ENCODE peak calls at places on chromosomes 2 and 18, in five cellular contexts. U is transverse colon, S is HCT116, F is AG09309, L is B cell. O is an unnamed sample.

GRCh38 chr2:180125245-180125962 is 118.3 kb upstream of the CWC22 start:
- DNase-seq in U (peak), S (peak), F (peak), L (peak), O (peak)

GRCh38 chr2:218722419-218722818 is 11.8 kb downstream of the TTLL4 start:
- DNase-seq in U (no peak), S (no peak), F (no peak), L (no peak), O (no peak)

GRCh38 chr18:11859903-11860407 is 8.7 kb downstream of the CHMP1B start:
- DNase-seq in U (peak), S (peak), F (no peak), L (no peak), O (no peak)

GRCh38 chr2:239002960-239003932 is 155.4 kb downstream of the TWIST2 start:
- DNase-seq in U (no peak), S (no peak), F (peak), L (no peak), O (no peak)

GRCh38 chr2:49335546-49335945 is 181.2 kb upstream of the FSHR start:
- DNase-seq in U (no peak), S (no peak), F (no peak), L (no peak), O (no peak)

GRCh38 chr18:56291229-56291796 is 347.1 kb downstream of the TXNL1 start:
- DNase-seq in U (no peak), S (no peak), F (no peak), L (no peak), O (no peak)

GRCh38 chr2:177989029-177989885 is 83.3 kb downstream of the PDE11A start:
- DNase-seq in U (no peak), S (no peak), F (no peak), L (no peak), O (no peak)

GRCh38 chr2:173752152-173752551 is 213.0 kb downstream of the SP3 start:
- DNase-seq in U (no peak), S (peak), F (peak), L (no peak), O (no peak)

GRCh38 chr18:11310476-11311086 is 161.2 kb upstream of the PIEZO2 start:
- DNase-seq in U (peak), S (peak), F (no peak), L (no peak), O (peak)

GRCh38 chr2:74379851-74380789 is at the start of gene DCTN1:
- DNase-seq in U (peak), S (no peak), F (peak), L (no peak), O (no peak)

GRCh38 chr2:183153967-183154366 is 29.7 kb downstream of the NUP35 start:
- DNase-seq in U (no peak), S (no peak), F (no peak), L (no peak), O (no peak)
- TF ChIP-seq CTCF in U (no peak), S (no peak), F (no peak), L (no peak), O (no peak)

DNA sequence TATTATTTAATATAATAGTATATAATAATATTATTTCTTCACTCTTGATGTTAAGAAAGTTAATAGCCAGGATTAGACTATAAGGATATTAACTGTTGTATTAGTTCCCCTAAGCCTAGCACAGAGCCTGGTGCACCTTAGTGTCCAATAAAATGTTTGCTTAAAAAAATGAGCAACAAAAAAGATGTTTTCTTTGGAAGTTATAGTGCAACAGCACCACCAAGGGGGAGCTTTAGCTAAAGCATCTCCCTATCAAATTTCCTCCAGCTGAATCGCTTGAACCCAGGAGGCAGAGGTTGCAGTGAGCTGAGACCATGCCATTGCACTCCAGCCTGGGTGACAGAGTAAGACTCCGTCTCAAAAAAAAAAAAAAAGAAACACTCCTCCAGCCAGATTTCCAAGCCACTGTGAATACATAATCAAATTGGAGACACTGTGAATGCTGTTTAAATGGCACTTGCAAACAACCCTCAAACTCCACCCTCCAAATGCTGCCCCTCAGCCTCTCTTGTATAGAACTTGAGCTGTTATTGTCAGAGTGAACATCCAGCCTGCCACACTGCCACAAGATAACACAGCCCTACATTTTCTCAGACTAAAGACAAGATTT is 221.9 kb downstream of the DYM start:
- DNase-seq in U (no peak), S (peak), F (no peak), L (no peak), O (peak)
- TF ChIP-seq CTCF in U (peak), S (peak), F (peak), L (peak), O (no peak)

GRCh38 chr2:196613302-196613701 is 26.2 kb upstream of the CCDC150 start:
- DNase-seq in U (no peak), S (no peak), F (no peak), L (no peak), O (no peak)

GRCh38 chr2:196618661-196619060 is 20.9 kb upstream of the CCDC150 start:
- DNase-seq in U (no peak), S (no peak), F (no peak), L (no peak), O (no peak)

DNA sequence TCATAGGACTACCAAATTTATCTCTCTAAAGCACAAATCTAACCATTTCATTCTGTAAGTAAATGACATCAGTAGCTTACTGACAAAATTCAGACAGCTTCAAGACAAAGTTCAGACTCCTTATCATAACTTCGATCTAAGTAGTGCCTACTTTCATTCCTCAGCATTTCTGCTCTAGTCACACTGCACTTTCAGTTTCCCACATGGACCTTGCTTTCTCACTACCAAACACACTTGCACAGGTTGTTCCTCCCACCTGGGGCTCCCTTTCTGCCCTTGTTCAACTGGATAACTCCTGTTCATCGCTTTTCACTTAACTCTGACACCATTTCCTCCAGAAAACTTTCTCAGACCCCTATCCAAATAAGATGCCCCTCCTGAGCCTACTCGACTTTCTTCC is 22.1 kb upstream of the CCDC150 start:
- DNase-seq in U (no peak), S (no peak), F (no peak), L (no peak), O (no peak)
- TF ChIP-seq CTCF in U (no peak), S (no peak), F (no peak), L (no peak), O (no peak)

DNA sequence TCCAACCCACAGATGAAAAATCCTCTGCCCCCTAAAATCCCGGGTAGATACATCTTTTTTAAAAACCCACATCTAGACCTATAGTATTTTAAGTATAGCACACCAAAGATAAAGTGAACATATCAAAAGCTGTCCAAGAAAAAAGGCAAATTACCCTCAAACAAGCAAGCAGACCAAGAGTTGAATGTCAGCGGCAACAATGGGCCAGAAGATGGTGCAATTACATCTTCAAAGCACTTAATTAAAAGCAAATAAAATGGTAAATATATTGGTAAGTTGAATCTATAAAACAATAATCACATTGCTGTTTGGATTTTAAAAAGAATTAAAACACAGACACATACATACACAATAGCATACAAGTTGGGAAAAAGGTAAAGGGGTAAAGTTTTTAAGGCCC is 98.5 kb downstream of the MYOM1 start:
- DNase-seq in U (no peak), S (no peak), F (no peak), L (no peak), O (no peak)
- TF ChIP-seq CTCF in U (no peak), S (peak), F (no peak), L (no peak), O (no peak)

DNA sequence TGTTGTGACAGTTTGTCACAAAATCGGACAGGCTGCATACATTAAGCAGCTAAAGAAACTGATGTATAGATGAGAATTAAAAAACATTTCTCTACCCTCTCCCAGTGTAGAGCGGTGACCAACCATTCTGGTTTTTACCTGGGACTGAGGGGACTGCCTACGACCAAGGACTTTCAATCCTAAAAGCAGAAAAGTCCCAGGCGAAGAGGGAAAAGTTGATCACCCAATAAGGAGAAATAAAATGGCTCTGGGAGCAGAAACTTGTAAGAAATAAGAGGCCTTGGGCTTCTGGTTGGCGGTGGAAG is 30.9 kb upstream of the YPEL5 start:
- DNase-seq in U (no peak), S (no peak), F (no peak), L (no peak), O (no peak)
- TF ChIP-seq CTCF in U (no peak), S (no peak), F (no peak), L (no peak), O (no peak)

DNA sequence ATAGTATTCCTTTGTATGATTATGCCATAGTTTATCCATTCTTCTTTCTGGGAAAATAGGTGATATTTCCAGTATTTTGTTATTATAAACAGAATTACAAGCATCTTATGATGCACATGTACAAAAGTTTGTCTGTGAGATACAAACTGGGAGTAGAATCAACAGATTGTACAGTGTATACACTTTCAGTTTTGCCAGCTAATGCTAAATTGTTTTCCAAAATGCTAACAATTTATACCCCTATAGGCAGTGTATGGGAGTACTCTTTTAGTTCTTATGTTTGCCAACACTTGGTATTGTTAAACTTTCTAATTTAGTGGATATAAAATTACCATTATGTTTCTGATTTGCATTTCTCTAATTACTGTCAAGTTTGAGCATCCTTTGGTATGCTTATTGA is 31.0 kb upstream of the TNFRSF11A start:
- DNase-seq in U (no peak), S (no peak), F (no peak), L (no peak), O (no peak)
- TF ChIP-seq CTCF in U (no peak), S (no peak), F (no peak), L (no peak), O (no peak)

DNA sequence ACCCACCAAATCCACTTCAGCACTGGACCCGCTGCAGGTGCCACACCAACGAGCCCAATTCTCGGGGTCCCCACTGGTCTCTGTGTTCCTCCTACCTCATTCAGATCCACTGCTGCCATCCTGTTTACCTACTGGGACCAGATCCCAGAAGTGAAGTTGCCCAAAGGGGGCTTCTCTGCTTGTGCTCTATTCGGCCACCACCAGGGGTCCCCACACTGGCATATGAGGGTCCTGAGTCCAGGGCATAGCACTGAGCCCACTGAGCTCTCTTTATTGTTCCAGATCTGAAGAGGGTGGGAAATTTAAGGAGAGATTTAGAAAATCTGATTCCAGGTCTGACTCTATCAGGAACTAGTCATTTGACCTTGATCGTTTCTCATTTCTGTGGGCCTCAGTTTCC is 2.4 kb downstream of the GPR45 start:
- DNase-seq in U (no peak), S (no peak), F (no peak), L (no peak), O (no peak)
- TF ChIP-seq CTCF in U (no peak), S (peak), F (peak), L (no peak), O (no peak)

GRCh38 chr2:170715932-170716777 is 1.0 kb downstream of the SP5 start:
- DNase-seq in U (peak), S (no peak), F (no peak), L (no peak), O (peak)

GRCh38 chr2:170717991-170718589 is 3.0 kb downstream of the SP5 start:
- DNase-seq in U (no peak), S (no peak), F (no peak), L (no peak), O (no peak)

GRCh38 chr2:170717599-170717963 is 2.4 kb downstream of the SP5 start:
- DNase-seq in U (no peak), S (no peak), F (no peak), L (no peak), O (no peak)

GRCh38 chr2:170715062-170715931 is at the start of gene SP5:
- DNase-seq in U (peak), S (peak), F (no peak), L (peak), O (peak)

DNA sequence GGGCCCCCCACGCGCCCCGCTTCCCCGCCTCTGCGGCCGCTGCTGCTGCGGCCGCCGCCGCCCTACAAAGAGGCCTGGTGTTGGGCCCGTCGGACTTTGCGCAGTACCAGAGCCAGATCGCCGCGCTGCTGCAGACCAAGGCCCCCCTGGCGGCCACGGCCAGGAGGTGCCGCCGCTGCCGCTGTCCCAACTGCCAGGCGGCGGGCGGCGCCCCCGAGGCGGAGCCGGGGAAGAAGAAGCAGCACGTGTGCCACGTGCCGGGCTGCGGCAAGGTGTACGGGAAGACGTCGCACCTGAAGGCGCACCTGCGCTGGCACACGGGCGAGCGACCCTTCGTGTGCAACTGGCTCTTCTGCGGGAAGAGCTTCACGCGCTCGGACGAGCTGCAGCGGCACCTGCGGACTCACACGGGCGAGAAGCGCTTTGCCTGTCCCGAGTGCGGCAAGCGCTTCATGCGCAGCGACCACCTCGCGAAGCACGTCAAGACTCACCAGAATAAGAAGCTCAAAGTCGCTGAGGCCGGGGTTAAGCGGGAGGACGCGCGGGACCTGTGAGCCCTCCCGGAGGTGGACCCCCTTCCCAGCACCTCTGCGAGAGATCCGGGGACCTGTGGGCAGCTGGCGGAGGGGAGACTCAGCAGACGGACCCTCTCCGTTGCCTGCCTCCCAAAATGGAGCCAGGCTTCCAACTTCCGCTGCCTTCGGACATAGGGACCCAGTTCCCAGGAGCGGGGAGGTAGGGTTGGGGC is 1.9 kb downstream of the SP5 start:
- DNase-seq in U (peak), S (no peak), F (no peak), L (peak), O (peak)
- TF ChIP-seq CTCF in U (peak), S (no peak), F (no peak), L (no peak), O (peak)

DNA sequence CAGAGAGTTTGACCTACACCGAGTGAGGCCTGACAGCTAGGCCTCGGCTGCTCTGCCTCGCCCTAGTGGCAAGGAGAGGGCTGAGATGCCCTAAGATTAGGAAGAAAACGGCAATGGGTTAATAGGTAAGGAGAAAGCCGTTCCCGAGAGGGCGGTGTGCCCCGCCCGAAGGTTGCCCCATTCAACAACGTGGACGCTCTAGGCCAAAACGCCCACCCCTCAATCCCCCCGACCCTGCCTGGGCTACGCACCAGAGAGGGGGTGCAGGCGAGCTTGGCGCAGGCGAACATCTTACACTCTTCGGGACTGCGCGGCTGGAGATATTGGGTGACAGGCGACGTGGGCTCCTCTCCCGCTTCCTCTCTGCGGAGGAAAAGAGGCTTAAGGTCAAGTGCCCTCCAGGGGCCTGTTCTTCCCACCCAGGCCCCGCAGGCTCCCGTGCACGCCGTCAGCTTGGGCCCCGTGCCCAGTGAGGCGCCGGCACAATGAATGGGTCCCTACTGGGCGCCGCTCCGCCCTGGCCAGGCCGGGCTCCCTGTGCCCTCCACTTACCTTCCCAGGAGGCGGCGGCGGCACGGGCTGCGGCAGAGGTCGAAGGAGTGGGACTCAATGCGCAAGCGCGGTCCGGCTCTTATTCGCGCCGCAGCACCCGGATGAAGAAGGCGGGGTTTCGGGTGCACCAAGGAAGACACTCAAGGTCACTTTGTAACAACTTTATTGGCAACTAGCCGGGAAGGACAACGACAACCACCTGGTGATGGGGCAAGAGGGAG is at the start of gene ATP5MC3:
- DNase-seq in U (peak), S (peak), F (peak), L (peak), O (peak)
- TF ChIP-seq CTCF in U (no peak), S (peak), F (peak), L (peak), O (peak)

GRCh38 chr2:36322108-36322507 is 33.5 kb upstream of the CRIM1 start:
- DNase-seq in U (no peak), S (peak), F (peak), L (no peak), O (no peak)
- TF ChIP-seq CTCF in U (no peak), S (peak), F (peak), L (no peak), O (no peak)